ENCODE peak calls at places on chromosomes 11 and 22, in seven cellular contexts. Z, H, K, F, G, M and J are unnamed samples. For H3K9me3, the result is how much of the 10 kb centered on the place peaks cover.

GRCh38 chr11:129817282-129818051 is 1.8 kb downstream of the TMEM45B start:
- DNase-seq in H (peak), K (no peak), F (peak), G (no peak), Z (no peak), M (no peak), J (no peak)

GRCh38 chr11:74672332-74672955 is 58.8 kb downstream of the CHRDL2 start:
- DNase-seq in F (peak), Z (peak), G (no peak), M (no peak), H (no peak), K (no peak), J (no peak)

GRCh38 chr11:72766152-72766902 is 14.1 kb upstream of the ARAP1 start:
- DNase-seq in K (no peak), H (no peak), M (no peak), G (no peak), F (no peak), Z (no peak), J (no peak)

GRCh38 chr22:27157090-27157489 is 499.7 kb downstream of the MIAT start:
- DNase-seq in K (no peak), H (no peak), Z (no peak), G (no peak), M (no peak), F (no peak), J (no peak)

GRCh38 chr22:16953206-16954059 is 54.6 kb downstream of the GAB4 start:
- DNase-seq in Z (no peak), H (no peak), F (no peak), G (no peak), K (no peak), M (no peak), J (no peak)

GRCh38 chr11:22467248-22467647 is 129.1 kb downstream of the SLC17A6 start:
- DNase-seq in Z (no peak), M (peak), G (no peak), K (no peak), H (no peak), F (no peak), J (no peak)

GRCh38 chr11:75230621-75231020 is 10.0 kb upstream of the TPBGL start:
- DNase-seq in G (no peak), M (no peak), H (peak), F (no peak), Z (no peak), K (no peak), J (no peak)

GRCh38 chr11:86068138-86068861 is 584 bp downstream of the PICALM start:
- DNase-seq in Z (peak), M (peak), F (peak), H (peak), G (peak), K (peak), J (peak)

GRCh38 chr22:45612451-45612901 is 59.2 kb upstream of the ATXN10 start:
- DNase-seq in F (peak), K (peak), M (peak), Z (peak), G (peak), H (no peak), J (no peak)

GRCh38 chr22:37741312-37741795 is 44.5 kb downstream of the TRIOBP start:
- DNase-seq in Z (peak), K (no peak), F (peak), G (peak), H (peak), M (peak), J (no peak)

GRCh38 chr11:112619106-112619505 is 342.1 kb upstream of the NCAM1 start:
- DNase-seq in K (no peak), H (no peak), Z (no peak), G (no peak), F (no peak), M (no peak), J (no peak)

GRCh38 chr11:19838994-19839768 is 126.5 kb downstream of the NAV2 start:
- DNase-seq in H (no peak), Z (no peak), F (no peak), M (no peak), K (no peak), G (no peak), J (no peak)

GRCh38 chr11:26551186-26551801 is 20.8 kb downstream of the MUC15 start:
- DNase-seq in M (peak), K (no peak), G (no peak), Z (no peak), F (peak), H (no peak), J (no peak)

GRCh38 chr11:76978818-76979217 is 55.4 kb upstream of the B3GNT6 start:
- DNase-seq in K (no peak), F (no peak), H (no peak), G (no peak), Z (no peak), M (no peak), J (no peak)

GRCh38 chr22:37749831-37750595 is 53.2 kb downstream of the TRIOBP start:
- DNase-seq in G (peak), M (peak), F (no peak), H (no peak), K (no peak), Z (no peak), J (no peak)

GRCh38 chr11:45798793-45799441 is 6.0 kb upstream of the SLC35C1 start:
- DNase-seq in H (no peak), G (no peak), K (no peak), Z (no peak), F (no peak), M (peak), J (no peak)

GRCh38 chr22:37396488-37397084 is 30.7 kb downstream of the ELFN2 start:
- DNase-seq in M (no peak), F (no peak), H (no peak), Z (no peak), G (no peak), K (no peak), J (no peak)

GRCh38 chr11:57639321-57640067 is 10.2 kb downstream of the YPEL4 start:
- DNase-seq in G (no peak), M (peak), H (peak), Z (no peak), F (peak), K (no peak), J (no peak)

GRCh38 chr11:122786896-122787295 is 51.4 kb upstream of the CRTAM start:
- DNase-seq in M (no peak), G (no peak), Z (no peak), H (no peak), F (no peak), K (no peak), J (no peak)

GRCh38 chr11:28338371-28338770 is 230.2 kb downstream of the METTL15 start:
- DNase-seq in M (no peak), F (no peak), K (no peak), Z (no peak), G (no peak), H (no peak), J (no peak)

GRCh38 chr11:108511851-108512474 is 13.8 kb upstream of the POGLUT3 start:
- DNase-seq in F (peak), K (no peak), Z (no peak), G (no peak), M (peak), H (no peak), J (no peak)

GRCh38 chr11:95994340-95994728 is 70.4 kb upstream of the MTMR2 start:
- DNase-seq in H (no peak), Z (no peak), K (no peak), M (no peak), G (no peak), F (no peak), J (no peak)

GRCh38 chr22:50699754-50700386 is 27.2 kb downstream of the SHANK3 start:
- DNase-seq in F (no peak), G (peak), M (no peak), Z (no peak), K (no peak), H (no peak), J (no peak)

GRCh38 chr11:95888439-95888838 is 35.5 kb downstream of the MTMR2 start:
- DNase-seq in Z (no peak), F (no peak), G (no peak), M (no peak), H (no peak), K (no peak), J (no peak)

GRCh38 chr11:33690290-33691050 is 10.2 kb downstream of the C11orf91 start:
- DNase-seq in Z (peak), K (no peak), H (no peak), G (peak), F (peak), M (peak), J (no peak)

GRCh38 chr22:23192133-23192532 is 11.8 kb downstream of the BCR start:
- DNase-seq in G (peak), F (no peak), Z (no peak), M (no peak), K (no peak), H (no peak), J (no peak)

GRCh38 chr11:112310414-112310813 is 49.8 kb upstream of the PLET1 start:
- DNase-seq in M (peak), G (no peak), K (no peak), Z (no peak), F (peak), H (no peak), J (no peak)

GRCh38 chr22:25068701-25069100 is 116.2 kb downstream of the KIAA1671 start:
- DNase-seq in G (no peak), M (no peak), F (no peak), K (no peak), Z (no peak), H (no peak), J (no peak)

GRCh38 chr11:64803163-64803845 is at the start of gene MAP4K2:
- DNase-seq in H (peak), K (peak), Z (peak), F (peak), G (peak), M (peak), J (peak)

GRCh38 chr11:77115181-77115611 is 12.6 kb downstream of the OMP start:
- DNase-seq in Z (no peak), M (no peak), G (no peak), K (no peak), H (no peak), F (peak), J (no peak)

GRCh38 chr11:4610258-4610935 is 2.4 kb upstream of the TRIM68 start:
- DNase-seq in K (no peak), H (no peak), G (no peak), M (peak), Z (no peak), F (no peak), J (no peak)

GRCh38 chr22:45896961-45897538 is 79.9 kb downstream of the WNT7B start:
- DNase-seq in M (no peak), H (no peak), K (no peak), F (no peak), G (no peak), Z (no peak), J (no peak)

GRCh38 chr11:9180784-9181183 is 84.4 kb downstream of the DENND5A start:
- DNase-seq in M (peak), Z (no peak), G (no peak), K (no peak), F (no peak), H (peak), J (no peak)

GRCh38 chr11:3367221-3367620 is 11.7 kb downstream of the ZNF195 start:
- DNase-seq in M (no peak), Z (no peak), K (no peak), G (no peak), H (no peak), F (no peak), J (no peak)

GRCh38 chr11:3369366-3369765 is 9.6 kb downstream of the ZNF195 start:
- DNase-seq in K (no peak), G (no peak), H (no peak), M (no peak), F (no peak), Z (no peak), J (no peak)

GRCh38 chr11:3375552-3375951 is 3.4 kb downstream of the ZNF195 start:
- DNase-seq in K (no peak), G (no peak), Z (no peak), M (peak), F (no peak), H (no peak), J (no peak)

GRCh38 chr11:3368199-3368598 is 10.7 kb downstream of the ZNF195 start:
- DNase-seq in Z (no peak), F (peak), H (no peak), G (no peak), K (no peak), M (no peak), J (no peak)

DNA sequence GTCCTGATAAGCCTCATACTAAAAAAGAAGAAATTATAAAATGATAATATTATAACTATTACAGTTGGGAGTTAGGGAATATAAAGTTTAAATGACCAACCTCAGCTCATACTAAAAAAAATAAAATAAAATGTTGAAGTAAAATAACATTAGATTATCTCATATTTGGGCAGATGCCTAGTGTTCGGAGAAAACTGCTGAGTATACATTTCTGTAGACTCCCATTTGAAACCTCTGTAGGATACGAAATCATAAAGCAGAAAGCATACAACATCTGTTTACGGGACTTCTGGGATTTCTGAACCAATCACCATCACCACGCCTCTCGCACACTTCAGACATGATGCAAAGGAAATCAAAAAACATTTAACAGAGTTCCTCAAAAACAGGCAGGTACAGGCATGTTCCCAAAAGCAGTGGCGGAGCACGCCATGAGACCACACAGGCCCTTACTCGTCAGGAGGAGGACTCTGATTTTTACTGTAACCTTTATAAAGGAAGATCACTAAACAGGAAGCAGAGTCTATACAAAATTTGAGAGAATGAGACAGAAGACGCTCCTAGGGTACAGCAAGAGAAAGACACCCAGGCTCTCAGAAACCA is 8.6 kb downstream of the ZNF195 start:
- DNase-seq in F (no peak), H (no peak), Z (no peak), M (no peak), K (no peak), G (no peak), J (no peak)
- H3K9me3 ChIP-seq in F (under half), H (under half), Z (under half), M (under half), K (under half), G (under half), J (under half)

DNA sequence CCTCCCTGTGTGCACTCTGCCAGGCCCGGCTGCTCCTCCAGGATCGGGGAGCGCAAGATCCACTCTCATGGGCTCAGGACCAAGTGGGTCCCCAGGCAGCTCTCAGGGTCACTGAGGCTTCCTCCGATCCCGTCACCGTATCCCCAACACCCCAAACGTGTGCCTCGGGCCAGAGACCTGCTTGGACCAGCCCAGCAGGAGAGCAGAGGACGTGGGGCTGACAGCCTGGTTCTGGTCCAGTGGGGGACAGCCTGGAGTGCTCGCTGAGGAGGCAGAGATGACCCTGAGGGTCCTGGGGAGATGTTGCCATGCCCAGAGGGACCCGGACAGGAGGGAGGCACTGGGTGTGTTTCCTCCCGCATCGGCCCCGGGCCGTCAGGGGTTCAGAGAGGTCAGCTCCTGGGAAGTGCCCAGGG is 1402.6 kb downstream of the BRD1 start:
- DNase-seq in G (no peak), K (no peak), F (no peak), H (no peak), M (no peak), Z (no peak), J (no peak)
- H3K9me3 ChIP-seq in G (under half), K (under half), F (under half), H (under half), M (under half), Z (under half), J (under half)

GRCh38 chr11:13620063-13620462 is 48.4 kb upstream of the FAR1 start:
- DNase-seq in F (no peak), M (no peak), G (no peak), H (no peak), K (no peak), Z (no peak), J (no peak)
- H3K9me3 ChIP-seq in F (under half), M (under half), G (under half), H (under half), K (under half), Z (under half), J (under half)

GRCh38 chr11:70628881-70629844 is 230.8 kb downstream of the CTTN start:
- DNase-seq in M (peak), H (no peak), K (no peak), F (no peak), G (peak), Z (peak), J (no peak)

GRCh38 chr11:70630068-70630467 is 231.7 kb downstream of the CTTN start:
- DNase-seq in Z (no peak), H (no peak), M (no peak), F (no peak), G (no peak), K (no peak), J (no peak)

GRCh38 chr11:70630816-70631623 is 232.7 kb downstream of the CTTN start:
- DNase-seq in F (no peak), G (peak), K (no peak), H (no peak), Z (no peak), M (no peak), J (no peak)

GRCh38 chr11:70633610-70634009 is 235.3 kb downstream of the CTTN start:
- DNase-seq in M (no peak), F (no peak), H (no peak), G (no peak), K (no peak), Z (no peak), J (no peak)

DNA sequence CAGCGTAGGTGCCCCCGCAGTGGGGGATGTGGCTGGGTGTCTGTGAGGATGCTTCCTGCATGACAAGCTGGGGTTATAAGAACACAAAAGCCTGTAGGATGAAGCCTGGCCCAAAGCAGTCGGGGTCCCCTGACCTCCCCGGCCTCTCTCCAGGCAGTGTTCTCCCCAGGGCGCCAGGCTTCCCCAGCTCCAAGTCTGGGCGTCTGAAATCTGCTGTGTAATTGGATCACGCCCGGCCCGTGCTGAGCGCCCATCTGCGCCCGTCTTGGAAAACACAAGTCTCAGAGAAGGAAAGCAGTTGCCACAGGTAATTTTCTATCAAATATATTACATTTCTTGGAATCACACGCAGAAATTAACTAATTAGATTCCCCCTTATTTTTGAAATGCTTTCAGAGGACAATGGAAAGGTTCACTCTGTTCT is 233.3 kb downstream of the CTTN start:
- DNase-seq in Z (no peak), K (no peak), G (no peak), H (no peak), F (no peak), M (no peak), J (no peak)
- H3K9me3 ChIP-seq in Z (under half), K (under half), G (under half), H (under half), F (under half), M (under half), J (under half)

GRCh38 chr11:125370561-125371389 is 125.3 kb downstream of the FEZ1 start:
- DNase-seq in K (no peak), G (no peak), F (no peak), Z (no peak), H (no peak), M (no peak), J (no peak)

GRCh38 chr11:125367710-125368109 is 128.4 kb downstream of the FEZ1 start:
- DNase-seq in M (no peak), Z (no peak), H (no peak), K (no peak), F (no peak), G (no peak), J (no peak)

GRCh38 chr11:125369808-125370207 is 126.3 kb downstream of the FEZ1 start:
- DNase-seq in H (no peak), M (no peak), G (no peak), Z (no peak), K (no peak), F (no peak), J (no peak)

GRCh38 chr11:125371451-125371935 is 124.6 kb downstream of the FEZ1 start:
- DNase-seq in F (no peak), H (no peak), K (no peak), G (no peak), Z (no peak), M (no peak), J (no peak)

DNA sequence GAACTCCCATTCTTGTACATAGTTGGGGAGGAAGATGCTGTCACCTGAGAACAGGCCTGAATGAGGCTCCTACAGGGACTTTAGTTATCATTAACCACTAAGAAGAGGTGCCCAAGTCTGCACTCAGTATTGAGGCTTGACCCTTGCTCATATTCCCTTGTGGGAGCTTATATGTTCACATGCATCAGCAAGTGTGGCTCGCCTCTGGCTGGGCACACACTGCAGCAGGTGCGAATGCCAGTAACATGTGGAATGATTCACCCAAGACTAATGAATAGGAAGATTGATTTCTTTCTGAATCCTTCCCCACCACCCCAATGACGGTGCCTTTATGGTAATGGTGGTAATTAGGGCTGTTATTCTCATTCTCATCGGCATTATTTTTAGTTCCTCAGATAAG is 127.3 kb downstream of the FEZ1 start:
- DNase-seq in K (no peak), F (no peak), G (no peak), H (no peak), M (no peak), Z (no peak), J (no peak)
- H3K9me3 ChIP-seq in K (under half), F (under half), G (under half), H (under half), M (under half), Z (under half), J (under half)

GRCh38 chr22:47299211-47299878 is 536.9 kb downstream of the TBC1D22A start:
- DNase-seq in K (no peak), G (no peak), F (no peak), M (no peak), Z (no peak), H (no peak), J (no peak)

GRCh38 chr22:47296405-47297260 is 534.2 kb downstream of the TBC1D22A start:
- DNase-seq in Z (no peak), K (no peak), M (no peak), F (no peak), G (no peak), H (no peak), J (no peak)

GRCh38 chr22:47298017-47298820 is 535.8 kb downstream of the TBC1D22A start:
- DNase-seq in F (no peak), Z (no peak), H (no peak), M (no peak), K (no peak), G (no peak), J (no peak)

GRCh38 chr22:47295982-47296381 is 533.5 kb downstream of the TBC1D22A start:
- DNase-seq in G (no peak), H (no peak), K (no peak), M (no peak), F (no peak), Z (peak), J (no peak)

GRCh38 chr22:47297261-47298016 is 535.0 kb downstream of the TBC1D22A start:
- DNase-seq in H (no peak), F (no peak), M (no peak), G (no peak), K (no peak), Z (no peak), J (no peak)
- H3K9me3 ChIP-seq in H (under half), F (under half), M (under half), G (under half), K (under half), Z (under half), J (under half)

GRCh38 chr11:58742981-58743880 is 11.5 kb upstream of the GLYAT start:
- DNase-seq in F (no peak), M (no peak), H (no peak), K (no peak), G (no peak), Z (no peak), J (no peak)
- H3K9me3 ChIP-seq in F (under half), M (under half), H (under half), K (under half), G (under half), Z (under half), J (under half)

GRCh38 chr11:133968300-133968699 is 11.5 kb upstream of the IGSF9B start:
- DNase-seq in F (no peak), H (no peak), M (no peak), K (no peak), G (no peak), Z (no peak), J (no peak)
- H3K9me3 ChIP-seq in F (under half), H (under half), M (under half), K (under half), G (under half), Z (under half), J (under half)